ENCODE peak calls at places on chromosomes 7 and 10, in five cellular contexts. One of them, this sample, is unnamed.
A peak's percentile ranks its signal among the peaks of the same experiment; 100 is the strongest.

GRCh38 chr7:157278791-157279678 is 57.8 kb upstream of the DNAJB6 start:
- DNase-seq in foreskin fibroblast: peak; percentile 46
- DNase-seq in lung: peak; percentile 61
- DNase-seq in GM12878: no peak
- DNase-seq in A673: no peak
- DNase-seq in this sample: no peak

GRCh38 chr7:64882341-64883112 is 20.5 kb upstream of the ZNF273 start:
- DNase-seq in foreskin fibroblast: peak; percentile 35
- DNase-seq in lung: peak; percentile 53
- DNase-seq in A673: peak; percentile 62
- DNase-seq in GM12878: no peak
- DNase-seq in this sample: peak; percentile 83

GRCh38 chr7:70582921-70583895 is 548.7 kb upstream of the GALNT17 start:
- DNase-seq in lung: no peak
- DNase-seq in foreskin fibroblast: no peak
- DNase-seq in GM12878: no peak
- DNase-seq in A673: no peak
- DNase-seq in this sample: no peak

GRCh38 chr7:30159698-30160143 is 24.9 kb downstream of the MTURN start:
- DNase-seq in foreskin fibroblast: peak; percentile 52
- DNase-seq in A673: no peak
- DNase-seq in lung: no peak
- DNase-seq in GM12878: no peak
- DNase-seq in this sample: no peak

GRCh38 chr10:5594271-5595036 is 69.7 kb downstream of the CALML3 start:
- DNase-seq in GM12878: no peak
- DNase-seq in A673: peak; percentile 45
- DNase-seq in lung: no peak
- DNase-seq in foreskin fibroblast: peak; percentile 93
- DNase-seq in this sample: no peak

GRCh38 chr10:44011603-44011981 is 362.9 kb upstream of the ZNF32 start:
- DNase-seq in GM12878: no peak
- DNase-seq in lung: no peak
- DNase-seq in A673: no peak
- DNase-seq in foreskin fibroblast: no peak
- DNase-seq in this sample: no peak

GRCh38 chr7:1403844-1404404 is 55.3 kb downstream of the MICALL2 start:
- DNase-seq in A673: peak; percentile 90
- DNase-seq in foreskin fibroblast: peak; percentile 73
- DNase-seq in GM12878: no peak
- DNase-seq in lung: no peak
- DNase-seq in this sample: no peak

GRCh38 chr7:28389504-28390385 is 22.6 kb upstream of the CREB5 start:
- DNase-seq in A673: peak; percentile 70
- DNase-seq in GM12878: no peak
- DNase-seq in lung: no peak
- DNase-seq in foreskin fibroblast: peak; percentile 80
- DNase-seq in this sample: no peak

GRCh38 chr10:86392723-86393094 is 26.1 kb upstream of the GRID1 start:
- DNase-seq in lung: no peak
- DNase-seq in A673: no peak
- DNase-seq in GM12878: peak; percentile 89
- DNase-seq in foreskin fibroblast: no peak
- DNase-seq in this sample: no peak

GRCh38 chr10:6103591-6103990 is 14.8 kb downstream of the RBM17 start:
- DNase-seq in foreskin fibroblast: no peak
- DNase-seq in A673: no peak
- DNase-seq in GM12878: no peak
- DNase-seq in lung: no peak
- DNase-seq in this sample: no peak

GRCh38 chr10:95445223-95445836 is 115.8 kb downstream of the SORBS1 start:
- DNase-seq in GM12878: no peak
- DNase-seq in foreskin fibroblast: peak; percentile 88
- DNase-seq in lung: peak; percentile 74
- DNase-seq in A673: no peak
- DNase-seq in this sample: no peak

GRCh38 chr10:111600772-111601171 is 523.9 kb downstream of the ADRA2A start:
- DNase-seq in foreskin fibroblast: no peak
- DNase-seq in lung: no peak
- DNase-seq in A673: no peak
- DNase-seq in GM12878: no peak
- DNase-seq in this sample: no peak

GRCh38 chr7:34157137-34157536 is 251.8 kb downstream of the BMPER start:
- DNase-seq in foreskin fibroblast: peak; percentile 27
- DNase-seq in A673: no peak
- DNase-seq in lung: no peak
- DNase-seq in GM12878: no peak
- DNase-seq in this sample: no peak

GRCh38 chr10:44307691-44308090 is 77.2 kb downstream of the CXCL12 start:
- DNase-seq in A673: no peak
- DNase-seq in foreskin fibroblast: no peak
- DNase-seq in GM12878: no peak
- DNase-seq in lung: no peak
- DNase-seq in this sample: no peak

GRCh38 chr10:132447446-132448247 is 50.6 kb downstream of the PWWP2B start:
- DNase-seq in foreskin fibroblast: peak; percentile 62
- DNase-seq in A673: no peak
- DNase-seq in lung: no peak
- DNase-seq in GM12878: no peak
- DNase-seq in this sample: no peak

GRCh38 chr7:5248201-5248885 is 34.4 kb upstream of the SLC29A4 start:
- DNase-seq in foreskin fibroblast: peak; percentile 38
- DNase-seq in A673: no peak
- DNase-seq in GM12878: no peak
- DNase-seq in lung: no peak
- DNase-seq in this sample: no peak

GRCh38 chr10:69910566-69910965 is 108.9 kb downstream of the COL13A1 start:
- DNase-seq in lung: no peak
- DNase-seq in foreskin fibroblast: peak; percentile 65
- DNase-seq in A673: no peak
- DNase-seq in GM12878: no peak
- DNase-seq in this sample: no peak

GRCh38 chr7:86904949-86905834 is 154.3 kb downstream of the ELAPOR2 start:
- DNase-seq in foreskin fibroblast: peak; percentile 62
- DNase-seq in lung: no peak
- DNase-seq in GM12878: no peak
- DNase-seq in A673: peak; percentile 46
- DNase-seq in this sample: no peak

GRCh38 chr7:25032774-25033743 is 53.1 kb upstream of the OSBPL3 start:
- DNase-seq in GM12878: no peak
- DNase-seq in A673: no peak
- DNase-seq in foreskin fibroblast: peak; percentile 58
- DNase-seq in lung: no peak
- DNase-seq in this sample: no peak

GRCh38 chr10:104032144-104032775 is 53.4 kb downstream of the COL17A1 start:
- DNase-seq in foreskin fibroblast: no peak
- DNase-seq in GM12878: no peak
- DNase-seq in lung: no peak
- DNase-seq in A673: no peak
- DNase-seq in this sample: no peak

GRCh38 chr7:12210179-12211053 is 678 bp upstream of the TMEM106B start:
- DNase-seq in lung: peak; percentile 54
- DNase-seq in GM12878: no peak
- DNase-seq in foreskin fibroblast: no peak
- DNase-seq in A673: no peak
- DNase-seq in this sample: no peak

GRCh38 chr10:115826391-115826790 is 446.6 kb downstream of the GFRA1 start:
- DNase-seq in lung: no peak
- DNase-seq in A673: no peak
- DNase-seq in GM12878: no peak
- DNase-seq in foreskin fibroblast: peak; percentile 64
- DNase-seq in this sample: no peak

GRCh38 chr10:52729259-52730104 is 43.1 kb downstream of the MBL2 start:
- DNase-seq in foreskin fibroblast: peak; percentile 62
- DNase-seq in GM12878: no peak
- DNase-seq in lung: no peak
- DNase-seq in A673: peak; percentile 54
- DNase-seq in this sample: no peak

GRCh38 chr7:51292596-51292995 is 24.0 kb downstream of the COBL start:
- DNase-seq in foreskin fibroblast: no peak
- DNase-seq in A673: no peak
- DNase-seq in GM12878: no peak
- DNase-seq in lung: no peak
- DNase-seq in this sample: no peak

GRCh38 chr7:36415104-36415503 is 25.4 kb downstream of the ANLN start:
- DNase-seq in A673: no peak
- DNase-seq in GM12878: no peak
- DNase-seq in foreskin fibroblast: no peak
- DNase-seq in lung: no peak
- DNase-seq in this sample: no peak

GRCh38 chr10:65341323-65341922 is 1584.4 kb upstream of the LRRTM3 start:
- DNase-seq in foreskin fibroblast: no peak
- DNase-seq in GM12878: no peak
- DNase-seq in lung: no peak
- DNase-seq in A673: peak; percentile 0
- DNase-seq in this sample: no peak

GRCh38 chr7:2373124-2373556 is 18.5 kb downstream of the EIF3B start:
- DNase-seq in foreskin fibroblast: no peak
- DNase-seq in lung: no peak
- DNase-seq in A673: peak; percentile 36
- DNase-seq in GM12878: no peak
- DNase-seq in this sample: no peak

GRCh38 chr10:124522903-124523260 is 61.3 kb downstream of the LHPP start:
- DNase-seq in A673: no peak
- DNase-seq in foreskin fibroblast: no peak
- DNase-seq in GM12878: no peak
- DNase-seq in lung: no peak
- DNase-seq in this sample: no peak

GRCh38 chr10:79407811-79408795 is 37.3 kb downstream of the ZCCHC24 start:
- DNase-seq in lung: no peak
- DNase-seq in GM12878: no peak
- DNase-seq in A673: no peak
- DNase-seq in foreskin fibroblast: peak; percentile 95
- DNase-seq in this sample: no peak

GRCh38 chr10:12195603-12196506 is at the start of the genes CDC123 and NUDT5:
- DNase-seq in GM12878: peak; percentile 81
- DNase-seq in foreskin fibroblast: peak; percentile 95
- DNase-seq in A673: peak; percentile 94
- DNase-seq in lung: peak; percentile 89
- DNase-seq in this sample: peak; percentile 93
- TF ChIP-seq CTCF in GM12878: no peak
- TF ChIP-seq CTCF in foreskin fibroblast: no peak
- TF ChIP-seq CTCF in A673: no peak
- TF ChIP-seq CTCF in lung: no peak
- TF ChIP-seq CTCF in this sample: no peak

DNA sequence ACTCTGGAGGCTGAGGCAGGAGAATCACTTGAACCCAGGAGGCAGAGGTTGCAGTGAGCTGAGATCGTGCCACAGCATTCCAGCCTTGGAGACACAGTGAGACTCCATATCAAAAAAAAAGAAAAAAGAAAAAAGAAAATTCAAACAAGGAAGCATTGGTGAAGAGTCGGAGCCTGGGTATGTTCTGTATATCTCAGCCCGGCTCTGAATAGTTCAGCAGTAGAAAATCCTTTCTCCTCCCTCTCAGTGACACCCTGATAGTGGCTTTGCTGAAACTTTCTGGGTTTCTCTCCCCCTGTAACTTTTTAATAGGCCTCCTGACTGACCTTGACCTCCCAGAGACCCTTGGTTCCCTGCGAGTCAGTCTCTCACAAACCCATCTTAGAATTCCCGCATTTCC is 541.5 kb upstream of the NRP1 start:
- DNase-seq in foreskin fibroblast: no peak
- DNase-seq in lung: no peak
- DNase-seq in GM12878: no peak
- DNase-seq in A673: no peak
- DNase-seq in this sample: no peak
- TF ChIP-seq CTCF in foreskin fibroblast: no peak
- TF ChIP-seq CTCF in lung: no peak
- TF ChIP-seq CTCF in GM12878: no peak
- TF ChIP-seq CTCF in A673: no peak
- TF ChIP-seq CTCF in this sample: no peak

DNA sequence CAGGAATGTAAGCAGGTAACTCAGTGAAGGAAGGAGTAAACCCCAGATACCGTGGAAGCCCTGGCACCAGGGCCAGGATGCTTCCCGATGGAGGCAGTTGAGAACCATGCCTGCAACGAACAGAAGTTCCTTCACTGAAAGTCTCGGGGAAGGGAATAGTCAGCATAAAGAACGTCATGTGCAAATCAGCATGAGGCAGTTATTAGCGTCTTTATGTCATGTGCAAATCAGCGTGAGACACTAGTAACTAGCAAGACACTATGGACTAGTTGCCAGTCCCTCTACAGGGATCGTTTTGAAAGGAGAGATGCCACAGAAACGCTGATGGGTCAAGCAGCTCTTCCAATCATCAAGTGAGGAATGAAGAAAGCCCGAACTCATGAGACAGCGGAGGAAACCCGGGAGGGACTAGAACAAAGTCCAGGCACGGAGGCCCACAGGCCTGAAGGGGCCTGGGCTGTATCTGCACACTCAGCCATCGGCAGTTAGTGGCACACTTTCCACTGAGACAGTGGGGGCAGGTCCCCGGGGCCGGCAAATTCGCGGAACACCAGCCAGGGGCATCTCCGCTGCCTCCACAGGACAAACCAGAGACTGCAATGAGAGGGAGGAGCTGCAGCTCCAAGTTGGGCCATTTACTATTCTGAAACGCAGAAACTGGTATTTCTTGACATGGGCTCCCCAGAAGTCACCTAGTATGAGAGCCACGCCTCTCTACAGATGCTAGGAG is 109.6 kb downstream of the SFMBT2 start:
- DNase-seq in A673: peak; percentile 12
- DNase-seq in foreskin fibroblast: no peak
- DNase-seq in lung: no peak
- DNase-seq in GM12878: no peak
- DNase-seq in this sample: no peak
- TF ChIP-seq CTCF in A673: peak; percentile 41
- TF ChIP-seq CTCF in foreskin fibroblast: no peak
- TF ChIP-seq CTCF in lung: no peak
- TF ChIP-seq CTCF in GM12878: peak; percentile 17
- TF ChIP-seq CTCF in this sample: no peak

DNA sequence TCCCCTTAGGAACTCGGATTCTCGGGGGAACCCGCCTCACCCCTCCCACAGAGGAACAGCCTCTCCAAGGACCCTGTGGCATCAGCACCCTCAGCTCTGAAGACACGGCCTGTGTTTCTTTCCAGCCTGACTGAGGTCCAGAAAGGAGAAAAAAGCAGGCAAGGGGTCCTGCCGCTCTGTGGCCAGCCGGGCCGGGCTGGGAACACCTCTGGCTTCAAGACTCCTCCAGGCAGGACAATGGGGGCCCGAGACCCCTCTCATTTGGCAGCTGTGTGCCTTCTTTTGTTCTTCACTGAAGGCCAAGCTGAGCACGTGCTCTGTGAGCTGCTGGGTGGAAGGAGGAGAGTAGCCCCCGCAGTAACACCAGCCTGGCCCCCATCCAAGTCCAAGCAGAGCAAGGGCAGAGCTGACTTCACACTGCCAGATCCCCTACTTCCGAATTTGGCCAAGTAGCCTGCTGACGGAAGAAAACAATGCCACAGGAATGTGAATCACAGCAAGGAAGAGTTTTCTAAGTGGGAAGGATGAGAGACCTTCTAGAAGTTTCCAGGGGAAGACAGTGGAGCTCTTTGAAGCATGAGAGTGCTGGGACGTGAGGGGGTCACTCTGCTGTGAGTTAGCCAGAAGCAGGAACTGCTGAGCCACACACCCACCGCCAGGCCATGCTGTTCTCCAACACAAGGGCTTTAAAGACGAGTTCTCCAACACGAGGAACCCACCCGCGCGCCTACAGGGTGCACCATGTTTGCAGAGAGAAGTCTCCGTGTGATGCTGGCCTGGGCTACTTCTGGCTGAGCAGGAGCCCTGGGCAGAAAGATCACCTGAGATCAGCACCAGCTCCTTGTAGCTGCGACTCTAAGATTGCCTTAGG is 3.1 kb downstream of the CNPY1 start:
- DNase-seq in lung: no peak
- DNase-seq in GM12878: no peak
- DNase-seq in A673: no peak
- DNase-seq in foreskin fibroblast: no peak
- DNase-seq in this sample: no peak
- TF ChIP-seq CTCF in lung: no peak
- TF ChIP-seq CTCF in GM12878: no peak
- TF ChIP-seq CTCF in A673: no peak
- TF ChIP-seq CTCF in foreskin fibroblast: no peak
- TF ChIP-seq CTCF in this sample: no peak